ENCODE peak calls at places on chromosomes 3 and 15, in four cellular contexts. Q, H, D and V are unnamed samples.

GRCh38 chr15:41115652-41116115 is 396 bp downstream of the INO80 start:
- DNase-seq in Q (peak; percentile 82), H (peak; percentile 62), D (no peak), V (peak; percentile 24)

GRCh38 chr3:119279844-119280243 is 14.3 kb upstream of the ARHGAP31 start:
- DNase-seq in Q (no peak), H (no peak), D (no peak), V (no peak)

GRCh38 chr3:194976049-194976451 is 290.4 kb downstream of the FAM43A start:
- DNase-seq in Q (no peak), H (no peak), D (no peak), V (no peak)

GRCh38 chr3:57066471-57066870 is 6.0 kb downstream of the SPATA12 start:
- DNase-seq in Q (no peak), H (no peak), D (no peak), V (no peak)

GRCh38 chr3:149678365-149678948 is 20.6 kb upstream of the WWTR1 start:
- DNase-seq in Q (no peak), H (no peak), D (no peak), V (no peak)

GRCh38 chr3:123660900-123661299 is 76.0 kb upstream of the HACD2 start:
- DNase-seq in Q (no peak), H (no peak), D (peak; percentile 94), V (peak; percentile 96)

GRCh38 chr3:121362035-121362734 is 183.6 kb downstream of the POLQ start:
- DNase-seq in Q (no peak), H (no peak), D (no peak), V (no peak)

GRCh38 chr15:48090666-48091065 is 30.1 kb upstream of the SLC24A5 start:
- DNase-seq in Q (no peak), H (no peak), D (no peak), V (no peak)

GRCh38 chr15:39605146-39605545 is 24.3 kb downstream of the THBS1 start:
- DNase-seq in Q (no peak), H (no peak), D (no peak), V (no peak)

GRCh38 chr3:34858067-34858466 is 781.3 kb upstream of the ARPP21 start:
- DNase-seq in Q (no peak), H (no peak), D (no peak), V (no peak)

GRCh38 chr3:30908466-30909037 is 14.1 kb upstream of the GADL1 start:
- DNase-seq in Q (peak; percentile 49), H (no peak), D (no peak), V (no peak)

GRCh38 chr3:55159016-55159415 is 231.2 kb upstream of the LRTM1 start:
- DNase-seq in Q (no peak), H (no peak), D (no peak), V (no peak)

GRCh38 chr3:139797724-139798343 is 120.1 kb upstream of the NMNAT3 start:
- DNase-seq in Q (peak; percentile 74), H (peak; percentile 51), D (peak; percentile 49), V (no peak)

GRCh38 chr3:118468801-118469200 is 565.8 kb downstream of the IGSF11 start:
- DNase-seq in Q (no peak), H (no peak), D (no peak), V (no peak)

GRCh38 chr15:29055876-29056275 is 170.1 kb downstream of the APBA2 start:
- DNase-seq in Q (no peak), H (no peak), D (no peak), V (no peak)

GRCh38 chr3:61155701-61156292 is 95.5 kb downstream of the FHIT start:
- DNase-seq in Q (no peak), H (no peak), D (no peak), V (no peak)

DNA sequence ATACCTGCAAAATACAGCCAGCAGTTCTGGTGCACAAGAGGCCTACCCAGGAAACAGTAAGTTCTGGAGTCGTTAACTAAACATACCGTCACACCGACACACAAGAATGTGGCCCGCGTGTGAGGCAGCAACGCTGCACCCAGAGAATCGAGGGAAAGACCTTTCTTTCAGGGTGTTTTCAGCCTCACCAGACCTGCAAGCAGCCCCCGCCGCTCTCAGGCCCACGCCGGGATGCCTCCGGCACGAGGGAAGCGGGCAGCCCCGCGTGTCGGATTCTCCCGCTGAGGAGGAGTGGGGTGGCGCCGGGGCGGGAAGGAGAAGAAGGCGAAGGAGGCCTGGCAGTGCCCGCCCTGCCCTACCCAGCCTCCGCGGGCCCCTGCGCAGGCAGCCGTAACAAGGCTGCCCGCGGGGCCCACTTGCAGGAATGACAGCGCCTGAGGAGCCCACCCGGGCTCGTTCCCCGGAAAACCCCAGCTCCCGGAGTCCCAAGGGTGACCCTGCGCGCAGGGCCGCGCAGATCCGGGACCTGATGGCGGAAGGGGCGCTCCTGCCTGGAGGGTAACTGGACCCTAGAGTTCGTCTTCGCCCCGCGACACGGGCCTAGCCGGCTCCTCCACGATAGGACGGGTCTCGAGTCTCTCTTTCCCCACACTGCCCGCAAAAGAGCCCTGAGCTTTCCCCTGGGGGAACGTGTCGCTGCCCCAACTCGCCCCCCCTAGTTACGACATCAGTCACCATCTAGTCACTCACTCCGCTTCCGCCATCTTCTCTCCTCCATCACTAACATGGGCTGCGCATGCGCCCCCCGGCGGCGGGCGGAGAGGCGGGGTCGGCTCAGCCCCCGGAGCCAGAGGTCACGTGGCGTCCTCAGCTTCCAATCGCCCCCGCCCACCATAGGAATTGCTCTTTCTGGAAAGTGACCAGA is at the start of gene PHC3:
- DNase-seq in Q (peak; percentile 96), H (peak; percentile 95), D (peak; percentile 85), V (peak; percentile 73)
- TF ChIP-seq CTCF in Q (no peak), H (no peak), D (no peak), V (no peak)

GRCh38 chr15:60787737-60788513 is 309.0 kb upstream of the ICE2 start:
- DNase-seq in Q (peak; percentile 66), H (no peak), D (peak; percentile 33), V (no peak)
- TF ChIP-seq CTCF in Q (peak; percentile 68), H (peak; percentile 43), D (peak; percentile 70), V (peak; percentile 21)

DNA sequence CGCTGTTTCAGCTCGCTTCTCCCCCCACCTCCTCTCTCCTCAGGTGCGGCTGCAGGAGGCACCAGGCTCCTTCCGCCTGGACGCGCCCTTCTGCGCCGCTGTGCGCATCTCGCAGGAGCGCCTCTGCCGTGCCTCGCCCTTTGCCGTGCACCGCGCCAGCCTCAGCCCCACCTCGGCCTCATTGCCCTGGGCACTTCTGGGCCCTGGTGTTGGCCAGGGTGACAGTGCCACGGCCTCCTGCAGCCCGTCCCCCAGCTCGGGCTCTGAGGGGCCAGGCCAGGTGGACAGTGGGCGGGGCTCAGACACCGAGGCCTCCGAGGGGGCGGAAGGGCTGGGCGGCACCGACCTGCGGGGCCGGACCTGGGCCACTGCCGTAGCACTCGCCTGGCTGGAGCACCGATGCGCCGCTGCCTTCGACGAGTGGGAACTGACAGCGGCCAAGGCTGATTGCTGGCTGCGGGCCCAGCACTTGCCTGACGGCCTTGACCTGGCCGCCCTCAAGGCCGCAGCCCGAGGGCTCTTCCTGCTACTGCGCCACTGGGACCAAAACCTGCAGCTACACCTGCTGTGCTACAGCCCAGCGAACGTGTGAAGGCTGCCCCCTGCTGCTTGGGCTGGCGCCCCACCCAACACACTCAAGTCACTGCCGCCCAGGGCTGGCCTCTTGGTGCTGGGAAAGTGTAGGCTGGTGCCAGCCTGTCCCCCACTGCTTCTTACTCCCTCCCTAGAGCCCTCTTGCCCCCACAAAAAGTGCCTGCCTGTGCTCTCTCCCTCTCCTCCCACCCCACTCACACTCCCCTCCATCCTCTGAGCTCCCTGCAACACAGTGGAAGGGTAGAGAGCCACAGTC is 7.1 kb downstream of the ALG3 start:
- DNase-seq in Q (peak; percentile 79), H (peak; percentile 28), D (no peak), V (no peak)
- TF ChIP-seq CTCF in Q (peak; percentile 36), H (peak; percentile 49), D (peak; percentile 69), V (peak; percentile 43)

GRCh38 chr15:31267161-31268107 is 59.2 kb upstream of the KLF13 start:
- DNase-seq in Q (no peak), H (peak; percentile 33), D (no peak), V (no peak)

GRCh38 chr15:31266712-31267111 is 59.9 kb upstream of the KLF13 start:
- DNase-seq in Q (no peak), H (no peak), D (no peak), V (no peak)

GRCh38 chr15:31264534-31265089 is 62.0 kb upstream of the KLF13 start:
- DNase-seq in Q (no peak), H (no peak), D (no peak), V (no peak)

GRCh38 chr15:31265090-31265870 is 61.4 kb upstream of the KLF13 start:
- DNase-seq in Q (no peak), H (peak; percentile 53), D (no peak), V (no peak)

GRCh38 chr15:31265871-31266711 is 60.5 kb upstream of the KLF13 start:
- DNase-seq in Q (no peak), H (peak; percentile 93), D (no peak), V (no peak)
- TF ChIP-seq CTCF in Q (no peak), H (no peak), D (no peak), V (no peak)

GRCh38 chr15:33848011-33848410 is 120.3 kb upstream of the CHRM5 start:
- DNase-seq in Q (no peak), H (no peak), D (no peak), V (no peak)
- TF ChIP-seq CTCF in Q (no peak), H (no peak), D (no peak), V (no peak)

DNA sequence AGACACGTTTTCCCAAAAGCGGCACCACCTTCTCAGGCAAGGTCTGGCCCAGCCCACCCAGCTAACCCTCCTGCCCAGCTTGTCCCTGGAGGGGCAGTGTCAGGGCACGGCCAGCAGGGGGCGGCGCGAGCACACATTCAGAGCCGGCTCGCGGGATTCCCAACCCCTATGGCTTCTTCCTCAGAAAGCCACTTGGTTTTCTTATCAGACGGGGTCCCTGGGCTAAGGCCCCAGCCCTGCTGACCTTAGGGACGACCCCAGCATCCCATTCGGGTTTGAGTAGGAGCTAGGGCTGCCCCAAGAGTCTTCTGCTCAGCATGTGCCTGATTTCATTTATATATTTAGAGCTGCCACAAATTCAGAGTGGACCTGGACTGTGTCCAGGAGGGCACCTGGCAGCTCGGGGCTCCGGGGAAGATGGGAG is 14.5 kb downstream of the RLBP1 start:
- DNase-seq in Q (peak; percentile 90), H (peak; percentile 77), D (peak; percentile 61), V (peak; percentile 15)
- TF ChIP-seq CTCF in Q (peak; percentile 93), H (peak; percentile 97), D (peak; percentile 100), V (peak; percentile 100)

GRCh38 chr3:67649681-67650080 is 4.7 kb downstream of the SUCLG2 start:
- DNase-seq in Q (no peak), H (no peak), D (no peak), V (no peak)
- TF ChIP-seq CTCF in Q (no peak), H (no peak), D (no peak), V (no peak)

GRCh38 chr3:186217820-186218164 is 108.9 kb upstream of the ETV5 start:
- DNase-seq in Q (no peak), H (no peak), D (no peak), V (no peak)

GRCh38 chr3:186218423-186218822 is 109.5 kb upstream of the ETV5 start:
- DNase-seq in Q (no peak), H (no peak), D (no peak), V (no peak)

GRCh38 chr3:186220365-186220764 is 111.5 kb upstream of the ETV5 start:
- DNase-seq in Q (no peak), H (no peak), D (no peak), V (no peak)

GRCh38 chr3:186220886-186221285 is 112.0 kb upstream of the ETV5 start:
- DNase-seq in Q (peak; percentile 35), H (no peak), D (no peak), V (no peak)

GRCh38 chr3:186219211-186219638 is 110.3 kb upstream of the ETV5 start:
- DNase-seq in Q (no peak), H (no peak), D (no peak), V (no peak)
- TF ChIP-seq CTCF in Q (peak; percentile 31), H (no peak), D (no peak), V (no peak)

GRCh38 chr15:78437107-78437761 is 782 bp upstream of the IREB2 start:
- DNase-seq in Q (peak; percentile 54), H (no peak), D (no peak), V (no peak)
- TF ChIP-seq CTCF in Q (no peak), H (no peak), D (no peak), V (no peak)